ENCODE peak calls at places on chromosome 9, in six cellular contexts. L is memory B cell, M is SHP77, D is esophagus squamous epithelium, F is HCT116, V is cardiac fibroblast. J is an unnamed sample.

GRCh38 chr9:121440265-121440664 is 59.4 kb downstream of the GGTA1 start:
- DNase-seq in L (no peak), M (peak), F (peak), D (no peak), V (peak), J (no peak)

GRCh38 chr9:132631280-132631679 is 38.5 kb downstream of the DDX31 start:
- DNase-seq in M (no peak), F (no peak), L (no peak), V (no peak), D (no peak), J (no peak)

GRCh38 chr9:96523429-96523828 is 73.5 kb downstream of the HABP4 start:
- DNase-seq in F (no peak), D (no peak), V (peak), M (no peak), L (no peak), J (no peak)

GRCh38 chr9:137650259-137650658 is 31.5 kb downstream of the EHMT1 start:
- DNase-seq in F (no peak), M (no peak), V (no peak), D (no peak), L (no peak), J (no peak)

GRCh38 chr9:127084071-127085039 is 38.1 kb downstream of the ANGPTL2 start:
- DNase-seq in L (no peak), M (no peak), D (no peak), V (no peak), F (no peak), J (no peak)

GRCh38 chr9:122374885-122375420 is 4.1 kb downstream of the PTGS1 start:
- DNase-seq in F (no peak), M (peak), L (no peak), V (peak), D (no peak), J (no peak)

GRCh38 chr9:111959468-111959941 is 62.9 kb downstream of the UGCG start:
- DNase-seq in V (peak), M (peak), F (peak), D (no peak), L (no peak), J (no peak)

GRCh38 chr9:99237356-99237755 is 15.3 kb downstream of the SEC61B start:
- DNase-seq in F (no peak), L (no peak), M (no peak), V (no peak), D (no peak), J (no peak)

GRCh38 chr9:89179920-89180667 is 1.5 kb upstream of the SHC3 start:
- DNase-seq in F (peak), M (peak), D (peak), L (no peak), V (peak), J (peak)

GRCh38 chr9:34403554-34404380 is 27.1 kb upstream of the MYORG start:
- DNase-seq in L (peak), V (peak), M (peak), D (no peak), F (peak), J (peak)

GRCh38 chr9:20315672-20316071 is 306.6 kb downstream of the MLLT3 start:
- DNase-seq in F (no peak), M (no peak), V (peak), D (no peak), L (no peak), J (no peak)

GRCh38 chr9:132181796-132182521 is 20.1 kb downstream of the NTNG2 start:
- DNase-seq in M (no peak), V (peak), D (no peak), F (no peak), L (no peak), J (no peak)

GRCh38 chr9:72332351-72332750 is 32.7 kb downstream of the ZFAND5 start:
- DNase-seq in M (no peak), L (no peak), V (peak), D (no peak), F (no peak), J (no peak)

GRCh38 chr9:116937361-116937760 is 250.3 kb downstream of the TRIM32 start:
- DNase-seq in V (no peak), L (no peak), M (no peak), F (no peak), D (no peak), J (no peak)

GRCh38 chr9:131758972-131759647 is 19.2 kb upstream of the RAPGEF1 start:
- DNase-seq in F (no peak), D (no peak), L (no peak), V (no peak), M (peak), J (no peak)